ENCODE peak calls at places on chromosomes 6 and 20, in four cellular contexts. H is activated T-cell treated with anti-CD3 and anti-CD28 coated beads, Interleukin-2, amount 50 U/mL, for 4 hours; O is non-pigmented ciliary epithelial cell; X is HTR-8/SVneo. T is an unnamed sample.

GRCh38 chr20:33915726-33916331 is 77.9 kb upstream of the RALY start:
- DNase-seq in H (peak), O (no peak), X (peak), T (no peak)

GRCh38 chr6:73893696-73894095 is 197.7 kb downstream of the CD109 start:
- DNase-seq in H (no peak), O (no peak), X (no peak), T (no peak)

GRCh38 chr20:61053487-61054277 is 198.4 kb upstream of the CDH4 start:
- DNase-seq in H (no peak), O (no peak), X (no peak), T (no peak)

GRCh38 chr6:89792881-89793280 is 26.7 kb downstream of the MDN1 start:
- DNase-seq in H (no peak), O (peak), X (peak), T (no peak)

GRCh38 chr20:23086056-23086551 is at the start of gene CD93:
- DNase-seq in H (no peak), O (no peak), X (no peak), T (no peak)

GRCh38 chr6:112149719-112150263 is 62.4 kb downstream of the FAM229B start:
- DNase-seq in H (no peak), O (no peak), X (no peak), T (no peak)

GRCh38 chr6:166872431-166873139 is 83.8 kb downstream of the RNASET2 start:
- DNase-seq in H (no peak), O (no peak), X (no peak), T (no peak)

GRCh38 chr20:33137195-33137594 is 30.8 kb upstream of the BPIFA2 start:
- DNase-seq in H (no peak), O (no peak), X (no peak), T (no peak)

GRCh38 chr6:136609878-136610706 is 59.9 kb upstream of the MAP7 start:
- DNase-seq in H (no peak), O (peak), X (peak), T (peak)

GRCh38 chr6:168217880-168218537 is 101.6 kb downstream of the DACT2 start:
- DNase-seq in H (no peak), O (no peak), X (no peak), T (no peak)

GRCh38 chr6:90074161-90074560 is 179.9 kb downstream of the GJA10 start:
- DNase-seq in H (no peak), O (no peak), X (no peak), T (no peak)

T was measured in kidney epithelial cell.